ENCODE peak calls at places on chromosomes 1 and 21, in eight cellular contexts. S is IMR-90, K is endothelial cell, V is H7, Q is AML-193, E is NCI-H1092, W is COR-L47, N is tibial artery. B is an unnamed sample.

GRCh38 chr1:58608297-58608696 is 31.2 kb upstream of the TACSTD2 start:
- DNase-seq in N (no peak), V (no peak), W (no peak), E (no peak), K (no peak), S (no peak), Q (no peak), B (no peak)

GRCh38 chr1:208189183-208189582 is 55.0 kb downstream of the PLXNA2 start:
- DNase-seq in E (no peak), S (no peak), V (no peak), Q (no peak), W (no peak), K (no peak), N (no peak), B (no peak)

GRCh38 chr1:31019401-31019800 is 46.1 kb downstream of the PUM1 start:
- DNase-seq in Q (no peak), V (no peak), K (no peak), N (no peak), E (no peak), S (no peak), W (no peak), B (no peak)

GRCh38 chr1:91635763-91636162 is 135.1 kb downstream of the CDC7 start:
- DNase-seq in Q (no peak), S (no peak), V (no peak), K (no peak), N (no peak), W (no peak), E (no peak), B (no peak)

GRCh38 chr1:214707306-214708087 is 104.5 kb downstream of the CENPF start:
- DNase-seq in E (no peak), Q (no peak), V (no peak), N (no peak), S (peak; percentile 77), W (no peak), K (no peak), B (no peak)

GRCh38 chr21:36699546-36700294 is 805 bp downstream of the SIM2 start:
- DNase-seq in K (peak; percentile 9), N (no peak), E (no peak), V (peak; percentile 77), S (no peak), W (no peak), Q (no peak), B (no peak)

GRCh38 chr1:185570962-185571361 is 163.2 kb upstream of the HMCN1 start:
- DNase-seq in S (peak; percentile 26), N (no peak), W (no peak), K (no peak), V (no peak), Q (no peak), E (no peak), B (no peak)

GRCh38 chr1:28229089-28229488 is 3.7 kb downstream of the DNAJC8 start:
- DNase-seq in S (no peak), W (no peak), K (no peak), V (no peak), E (no peak), Q (no peak), N (no peak), B (no peak)

GRCh38 chr21:29190920-29191319 is 60.5 kb downstream of the MAP3K7CL start:
- DNase-seq in E (no peak), K (no peak), Q (peak; percentile 59), S (peak; percentile 58), W (no peak), N (no peak), V (no peak), B (no peak)

GRCh38 chr1:230149751-230150584 is 82.9 kb downstream of the GALNT2 start:
- DNase-seq in Q (peak; percentile 46), K (no peak), S (peak; percentile 32), N (no peak), V (no peak), E (no peak), W (no peak), B (no peak)

GRCh38 chr1:227322376-227322775 is 4.1 kb upstream of the CDC42BPA start:
- DNase-seq in V (peak; percentile 29), S (no peak), E (no peak), K (no peak), N (no peak), W (no peak), Q (no peak), B (no peak)

GRCh38 chr1:177307771-177308170 is 137.0 kb downstream of the BRINP2 start:
- DNase-seq in W (no peak), S (peak; percentile 5), E (no peak), K (no peak), Q (no peak), N (no peak), V (no peak), B (no peak)

GRCh38 chr1:180981596-180982387 is 40.9 kb downstream of the STX6 start:
- DNase-seq in W (no peak), E (no peak), Q (no peak), V (peak; percentile 63), N (no peak), K (no peak), S (no peak), B (no peak)

GRCh38 chr21:21341041-21341440 is 342.8 kb downstream of the NCAM2 start:
- DNase-seq in E (no peak), N (no peak), S (no peak), K (no peak), V (no peak), Q (no peak), W (no peak), B (no peak)

GRCh38 chr21:27408826-27409225 is 441.9 kb upstream of the ADAMTS5 start:
- DNase-seq in S (no peak), N (no peak), E (no peak), W (no peak), V (no peak), K (no peak), Q (no peak), B (no peak)

GRCh38 chr1:167856711-167857418 is 57.1 kb downstream of the ADCY10 start:
- DNase-seq in V (no peak), Q (no peak), E (no peak), K (no peak), S (no peak), N (no peak), W (no peak), B (no peak)